ENCODE peak calls at places on chromosomes 16 and 17, in eight cellular contexts. N is stomach; T is stimulated activated CD4-positive, alpha-beta T cell treated with anti-CD3 and anti-CD28 coated beads, TNF-alpha, amount 100 ng/mL, for 1 hour; O is substantia nigra; J is GM12865; Z is germinal center; Q is EL; W is iris pigment epithelial cell. C is an unnamed sample.

GRCh38 chr17:76018340-76018680 is 8.8 kb downstream of the EVPL start:
- DNase-seq in N (no peak), T (no peak), Q (no peak), W (no peak), J (no peak), O (no peak), Z (no peak), C (no peak)

GRCh38 chr16:709651-710499 is 4.3 kb upstream of the FBXL16 start:
- DNase-seq in W (peak), Q (peak), O (peak), N (no peak), Z (no peak), J (no peak), T (no peak), C (peak)

GRCh38 chr16:51509336-51509735 is 358.3 kb upstream of the SALL1 start:
- DNase-seq in Q (no peak), T (no peak), N (no peak), Z (no peak), W (no peak), O (no peak), J (no peak), C (no peak)

GRCh38 chr17:80771612-80772005 is 220.0 kb upstream of the CHMP6 start:
- DNase-seq in O (no peak), N (no peak), W (no peak), J (no peak), T (no peak), Q (no peak), Z (no peak), C (no peak)

GRCh38 chr17:38693700-38694329 is 11.3 kb upstream of the MLLT6 start:
- DNase-seq in T (no peak), J (no peak), N (peak), Z (no peak), Q (peak), O (peak), W (no peak), C (peak)

GRCh38 chr17:63446981-63447687 is 1.0 kb upstream of the CYB561 start:
- DNase-seq in N (peak), J (no peak), O (no peak), Z (no peak), Q (no peak), T (no peak), W (no peak), C (no peak)

GRCh38 chr17:81103379-81103778 is 61.9 kb upstream of the PVALEF start:
- DNase-seq in W (no peak), J (no peak), Z (no peak), O (no peak), Q (no peak), N (no peak), T (no peak), C (no peak)

GRCh38 chr16:89565506-89566372 is 5.3 kb downstream of the RPL13 start:
- DNase-seq in Q (peak), N (peak), Z (peak), T (peak), O (peak), W (no peak), J (peak), C (peak)

GRCh38 chr16:1488619-1489018 is at the start of gene PTX4:
- DNase-seq in O (no peak), W (no peak), T (no peak), Z (no peak), J (no peak), N (no peak), Q (no peak), C (no peak)

GRCh38 chr16:57000271-57001025 is 11.1 kb downstream of the NLRC5 start:
- DNase-seq in J (peak), Q (peak), N (peak), T (no peak), W (peak), Z (no peak), O (no peak), C (peak)

GRCh38 chr16:53089434-53090270 is 34.9 kb downstream of the CHD9 start:
- DNase-seq in Z (no peak), W (no peak), J (no peak), O (peak), N (no peak), Q (no peak), T (no peak), C (no peak)

GRCh38 chr16:85556456-85557082 is 56.6 kb upstream of the GSE1 start:
- DNase-seq in Z (peak), Q (peak), N (peak), O (no peak), J (peak), T (no peak), W (peak), C (peak)

GRCh38 chr17:44105483-44105882 is 18.0 kb downstream of the HDAC5 start:
- DNase-seq in Q (no peak), N (no peak), Z (no peak), J (no peak), T (no peak), O (no peak), W (no peak), C (no peak)

GRCh38 chr16:75764154-75764768 is 38.0 kb upstream of the CPHXL start:
- DNase-seq in Q (peak), J (peak), Z (peak), W (peak), N (peak), O (peak), T (peak), C (peak)

GRCh38 chr16:21608647-21609328 is 9.4 kb downstream of the METTL9 start:
- DNase-seq in Q (no peak), O (no peak), T (no peak), Z (no peak), N (no peak), W (peak), J (peak), C (no peak)

C was measured in AG08396.